ENCODE peak calls at places on chromosome 1, in seven cellular contexts. C, R, E, Y, G, X and M are unnamed samples.

GRCh38 chr1:210185063-210185462 is 47.5 kb upstream of the SERTAD4 start:
- DNase-seq in R (no peak), G (no peak), X (no peak), E (no peak), C (no peak), Y (no peak), M (no peak)

GRCh38 chr1:151715726-151716404 is 738 bp downstream of the CELF3 start:
- DNase-seq in E (no peak), Y (no peak), R (no peak), C (peak), G (peak), X (no peak), M (no peak)

GRCh38 chr1:25361901-25362300 is 23.8 kb downstream of the TMEM50A start:
- DNase-seq in E (no peak), X (no peak), R (no peak), Y (no peak), G (no peak), C (no peak), M (no peak)

GRCh38 chr1:151553659-151554058 is 13.6 kb downstream of the TUFT1 start:
- DNase-seq in E (no peak), X (no peak), R (no peak), G (no peak), Y (no peak), C (no peak), M (no peak)

GRCh38 chr1:71738256-71738655 is 544.1 kb downstream of the NEGR1 start:
- DNase-seq in R (no peak), Y (no peak), X (no peak), G (no peak), C (no peak), E (no peak), M (no peak)

GRCh38 chr1:51215169-51215568 is 20.9 kb upstream of the RNF11 start:
- DNase-seq in Y (no peak), X (no peak), C (no peak), E (no peak), G (no peak), R (no peak), M (no peak)

GRCh38 chr1:77687519-77687906 is 5.1 kb upstream of the ZZZ3 start:
- DNase-seq in E (peak), X (no peak), Y (no peak), R (no peak), G (no peak), C (peak), M (no peak)

GRCh38 chr1:108691128-108691885 is 803 bp upstream of the PRPF38B start:
- DNase-seq in G (no peak), E (no peak), C (no peak), Y (no peak), R (no peak), X (no peak), M (no peak)

GRCh38 chr1:57101171-57101570 is 135.4 kb upstream of the C8B start:
- DNase-seq in C (no peak), E (no peak), Y (no peak), X (no peak), G (no peak), R (no peak), M (no peak)

GRCh38 chr1:118148034-118148433 is 37.0 kb downstream of the SPAG17 start:
- DNase-seq in G (no peak), Y (no peak), E (peak), X (no peak), C (no peak), R (no peak), M (no peak)

GRCh38 chr1:180235077-180235501 is 5.0 kb downstream of the LHX4 start:
- DNase-seq in C (no peak), E (no peak), Y (no peak), G (no peak), R (no peak), X (no peak), M (no peak)

GRCh38 chr1:171794085-171794484 is 12.6 kb downstream of the METTL13 start:
- DNase-seq in R (no peak), C (no peak), X (no peak), Y (peak), E (peak), G (peak), M (no peak)

GRCh38 chr1:23568608-23569383 is 9.5 kb upstream of the ID3 start:
- DNase-seq in G (no peak), C (no peak), X (no peak), R (no peak), Y (no peak), E (no peak), M (no peak)

GRCh38 chr1:156414440-156415064 is 45.5 kb downstream of the RHBG start:
- DNase-seq in Y (no peak), C (peak), E (no peak), X (no peak), G (peak), R (no peak), M (no peak)

GRCh38 chr1:12407050-12407961 is 177.5 kb downstream of the VPS13D start:
- DNase-seq in E (peak), X (no peak), C (no peak), R (no peak), G (peak), Y (no peak), M (peak)

GRCh38 chr1:197356723-197357533 is 88.9 kb downstream of the CRB1 start:
- DNase-seq in X (no peak), E (peak), C (peak), Y (no peak), R (no peak), G (peak), M (peak)

GRCh38 chr1:20323613-20323920 is 32.9 kb downstream of the VWA5B1 start:
- DNase-seq in X (no peak), C (no peak), R (no peak), E (no peak), Y (no peak), G (no peak), M (no peak)

GRCh38 chr1:75991497-75992114 is 59.4 kb upstream of the ASB17 start:
- DNase-seq in X (peak), R (peak), C (peak), Y (peak), E (peak), G (peak), M (peak)

GRCh38 chr1:157274698-157275534 is 136.7 kb upstream of the ETV3 start:
- DNase-seq in E (peak), X (no peak), Y (no peak), G (peak), R (no peak), C (no peak), M (peak)

GRCh38 chr1:176567190-176567794 is 104.3 kb downstream of the PAPPA2 start:
- DNase-seq in R (no peak), E (no peak), G (peak), C (no peak), Y (no peak), X (no peak), M (no peak)

GRCh38 chr1:114130213-114130612 is 23.5 kb downstream of the SYT6 start:
- DNase-seq in X (no peak), R (no peak), E (no peak), Y (no peak), G (no peak), C (no peak), M (no peak)

GRCh38 chr1:207869859-207870258 is 41.1 kb downstream of the CD34 start:
- DNase-seq in E (no peak), Y (no peak), C (no peak), R (no peak), X (no peak), G (no peak), M (no peak)

GRCh38 chr1:9075023-9075422 is 5.6 kb upstream of the SLC2A5 start:
- DNase-seq in C (no peak), G (no peak), R (no peak), E (no peak), Y (no peak), X (no peak), M (no peak)

GRCh38 chr1:65457868-65458267 is 37.4 kb downstream of the LEPR start:
- DNase-seq in R (no peak), G (no peak), E (no peak), X (no peak), Y (no peak), C (no peak), M (no peak)

GRCh38 chr1:17128361-17128760 is 9.1 kb upstream of the PADI2 start:
- DNase-seq in X (no peak), E (peak), R (no peak), C (peak), Y (no peak), G (peak), M (peak)

GRCh38 chr1:113195115-113195845 is 122.3 kb downstream of the LRIG2 start:
- DNase-seq in G (no peak), R (no peak), E (no peak), X (no peak), Y (no peak), C (no peak), M (no peak)

GRCh38 chr1:246107516-246108277 is 399.4 kb downstream of the SMYD3 start:
- DNase-seq in G (peak), R (no peak), Y (no peak), X (no peak), E (no peak), C (no peak), M (peak)

GRCh38 chr1:214117780-214118179 is 130.0 kb downstream of the PROX1 start:
- DNase-seq in Y (no peak), C (no peak), X (no peak), G (no peak), R (no peak), E (no peak), M (no peak)

GRCh38 chr1:235297579-235297978 is 30.4 kb downstream of the ARID4B start:
- DNase-seq in R (no peak), E (no peak), G (no peak), Y (no peak), X (no peak), C (no peak), M (peak)

GRCh38 chr1:45954401-45954847 is 151.0 kb downstream of the MAST2 start:
- DNase-seq in G (peak), X (no peak), R (no peak), C (no peak), E (peak), Y (no peak), M (peak)

GRCh38 chr1:31412732-31413404 is at the start of gene SERINC2:
- DNase-seq in G (peak), Y (no peak), R (no peak), X (no peak), C (peak), E (no peak), M (no peak)

GRCh38 chr1:153292740-153293479 is 19.8 kb downstream of the PGLYRP3 start:
- DNase-seq in C (no peak), R (no peak), E (no peak), X (no peak), G (no peak), Y (no peak), M (no peak)

GRCh38 chr1:224852901-224853568 is 76.4 kb upstream of the DNAH14 start:
- DNase-seq in Y (no peak), G (peak), E (peak), R (no peak), X (no peak), C (peak), M (peak)

GRCh38 chr1:64539808-64540207 is 69.9 kb downstream of the CACHD1 start:
- DNase-seq in Y (no peak), G (peak), E (peak), R (no peak), X (no peak), C (peak), M (no peak)

GRCh38 chr1:44740179-44740617 is 561 bp downstream of the KIF2C start:
- DNase-seq in R (no peak), G (no peak), X (no peak), E (no peak), C (no peak), Y (no peak), M (no peak)

GRCh38 chr1:32652244-32652962 is 1.4 kb downstream of the RBBP4 start:
- DNase-seq in X (no peak), Y (no peak), E (no peak), R (no peak), C (no peak), G (no peak), M (no peak)

DNA sequence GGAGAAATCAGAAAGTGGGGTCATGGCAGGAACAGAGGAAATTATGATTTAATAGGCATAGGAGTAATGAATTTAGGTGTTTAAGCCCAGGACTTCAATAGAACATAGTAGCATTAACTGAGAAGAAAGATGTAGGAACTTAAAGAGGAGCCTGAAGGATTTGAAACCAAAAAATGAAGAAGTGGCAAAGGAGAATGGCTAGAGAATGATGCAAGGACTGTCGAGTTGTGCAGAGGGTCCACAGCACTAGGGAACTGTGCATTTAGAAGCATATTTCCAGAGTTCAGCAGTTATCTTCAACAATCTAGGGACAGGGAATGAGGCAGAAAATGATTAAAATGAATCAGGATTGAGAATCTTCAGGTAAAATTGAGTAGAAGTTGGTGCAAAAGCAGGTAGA is 328.1 kb upstream of the LYPLAL1 start:
- DNase-seq in G (no peak), E (no peak), X (no peak), R (no peak), C (no peak), Y (no peak), M (no peak)
- TF ChIP-seq CTCF in G (no peak), E (no peak), X (no peak), R (no peak), C (no peak), Y (no peak), M (no peak)

DNA sequence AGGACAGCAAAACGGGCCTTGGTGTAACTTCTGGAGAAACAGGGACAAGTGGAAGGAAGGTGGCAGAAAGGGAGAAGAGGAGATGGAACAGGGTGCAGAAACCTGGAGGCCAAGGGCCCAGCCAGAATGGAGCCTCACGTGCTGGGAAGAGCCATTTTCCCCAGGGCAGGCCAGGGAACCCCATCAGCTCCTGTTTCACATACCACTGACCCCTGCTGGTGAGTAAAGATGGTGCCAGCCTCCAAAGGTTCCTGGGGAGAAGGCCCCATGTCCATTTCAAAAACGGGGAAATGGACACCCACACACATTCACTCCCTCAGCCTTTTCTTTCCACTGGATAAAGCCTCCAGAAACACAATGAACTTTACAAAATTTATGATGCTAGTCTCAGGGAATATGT is 57.6 kb upstream of the JUN start:
- DNase-seq in X (no peak), C (no peak), G (peak), E (no peak), Y (no peak), R (no peak), M (no peak)
- TF ChIP-seq CTCF in X (no peak), C (peak), G (peak), E (peak), Y (peak), R (peak), M (peak)

DNA sequence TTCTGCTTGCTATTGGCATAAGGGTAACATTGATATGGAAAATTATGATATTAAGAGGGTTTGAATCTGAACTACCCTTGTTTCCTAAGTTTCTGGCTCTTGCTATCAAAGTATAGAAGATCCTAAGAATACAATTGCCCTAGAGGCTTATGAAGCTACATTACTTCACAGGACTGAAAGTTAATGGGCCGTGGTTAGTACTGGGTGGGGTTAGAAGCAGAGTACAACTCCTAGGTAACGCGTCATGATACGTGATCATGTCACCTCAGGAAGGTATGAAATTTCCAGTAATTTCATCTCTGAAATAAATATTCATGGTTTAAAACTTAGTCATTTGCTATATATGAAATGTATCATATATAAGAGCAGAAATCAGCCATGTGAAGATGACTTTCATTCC is 743.8 kb upstream of the NEGR1 start:
- DNase-seq in Y (no peak), E (no peak), C (no peak), R (no peak), G (peak), X (no peak), M (no peak)
- TF ChIP-seq CTCF in Y (no peak), E (no peak), C (no peak), R (no peak), G (no peak), X (no peak), M (no peak)

DNA sequence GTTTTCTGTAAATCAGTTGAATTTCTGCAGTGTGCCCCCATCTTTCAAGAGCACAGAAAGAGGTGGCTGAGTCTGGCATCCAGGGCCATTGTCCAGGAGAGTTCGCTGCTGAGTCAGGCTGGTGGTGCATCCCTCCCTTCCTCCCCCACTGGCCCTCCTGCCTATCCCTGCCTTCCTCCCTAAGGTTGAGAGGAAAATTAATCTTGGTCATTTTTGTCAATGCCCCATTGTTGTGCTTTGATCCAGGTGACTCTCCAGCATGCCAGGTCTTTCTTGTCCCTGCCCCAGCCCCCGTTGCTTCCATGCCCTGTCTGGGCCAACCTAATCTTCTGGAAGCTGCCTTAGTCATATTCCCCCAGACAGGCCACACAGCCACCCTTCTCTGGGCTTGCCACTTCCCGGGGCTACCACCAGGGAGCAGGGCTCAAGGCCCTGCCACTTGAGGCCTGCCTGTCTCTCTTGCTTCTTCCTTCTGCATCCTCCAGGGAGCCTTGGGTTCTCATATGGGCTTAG is 26.6 kb downstream of the PROK1 start:
- DNase-seq in X (no peak), C (no peak), Y (no peak), E (no peak), R (no peak), G (no peak), M (no peak)
- TF ChIP-seq CTCF in X (no peak), C (peak), Y (no peak), E (peak), R (peak), G (no peak), M (no peak)

GRCh38 chr1:2230781-2231666 is 2.9 kb downstream of the SKI start:
- DNase-seq in X (no peak), R (peak), G (peak), Y (no peak), E (no peak), C (no peak), M (no peak)

GRCh38 chr1:2232916-2233438 is 4.9 kb downstream of the SKI start:
- DNase-seq in G (no peak), C (no peak), X (no peak), E (no peak), R (peak), Y (no peak), M (no peak)

GRCh38 chr1:2231667-2232254 is 3.6 kb downstream of the SKI start:
- DNase-seq in R (peak), Y (peak), X (peak), G (peak), C (no peak), E (peak), M (no peak)

GRCh38 chr1:2233468-2233867 is 5.3 kb downstream of the SKI start:
- DNase-seq in R (no peak), G (no peak), C (no peak), E (no peak), Y (no peak), X (no peak), M (no peak)

DNA sequence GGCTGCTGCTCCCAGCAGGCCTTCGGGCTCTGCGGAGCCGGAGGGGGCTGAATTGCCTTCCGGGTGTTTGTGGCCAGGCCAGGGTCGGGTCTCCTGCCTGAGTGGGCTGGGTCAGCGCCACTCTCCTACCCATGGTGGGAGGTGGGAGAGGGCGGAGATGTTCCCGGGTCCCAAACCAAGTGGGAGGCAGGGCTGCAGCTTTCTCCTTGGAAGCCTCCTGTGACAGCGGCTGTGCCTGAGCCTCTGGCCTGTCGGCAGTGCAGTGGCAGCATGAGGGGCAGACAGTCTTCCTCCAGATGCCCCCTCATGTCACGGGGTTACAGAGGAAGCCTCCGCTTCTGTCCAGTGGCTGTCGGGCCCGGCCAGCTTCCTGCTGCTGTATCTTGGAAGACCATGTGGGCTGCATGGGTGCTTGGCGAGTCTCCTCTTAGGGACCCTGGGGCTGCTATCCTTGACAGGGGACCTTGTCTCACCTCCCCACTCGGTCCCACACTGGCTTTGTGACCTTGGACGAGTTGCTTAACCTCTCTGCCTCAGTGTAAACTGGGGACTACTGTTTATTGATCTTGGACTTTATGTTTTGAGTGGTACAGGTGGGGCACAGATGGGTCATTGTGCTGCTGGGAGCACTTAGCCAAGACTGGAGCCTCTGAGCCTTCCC is 4.3 kb downstream of the SKI start:
- DNase-seq in C (no peak), Y (no peak), G (no peak), E (no peak), X (no peak), R (peak), M (no peak)
- TF ChIP-seq CTCF in C (no peak), Y (no peak), G (no peak), E (no peak), X (no peak), R (no peak), M (no peak)